ENCODE peak calls at places on chromosomes 4 and X, in five cellular contexts. One of them, this sample, is unnamed.
A peak's percentile ranks its signal among the peaks of the same experiment; 100 is the strongest.

GRCh38 chr4:168751263-168752225 is 254.7 kb downstream of the PALLD start:
- DNase-seq in CD8-positive, alpha-beta memory T cell: no peak
- DNase-seq in breast epithelium: no peak
- DNase-seq in mesenchymal stem cell: peak; percentile 85
- DNase-seq in lung: no peak
- DNase-seq in this sample: no peak

GRCh38 chr4:14771504-14772175 is 230.6 kb upstream of the CPEB2 start:
- DNase-seq in CD8-positive, alpha-beta memory T cell: no peak
- DNase-seq in breast epithelium: no peak
- DNase-seq in mesenchymal stem cell: no peak
- DNase-seq in lung: no peak
- DNase-seq in this sample: no peak

GRCh38 chrX:153688534-153688899 is 791 bp downstream of the SLC6A8 start:
- DNase-seq in CD8-positive, alpha-beta memory T cell: no peak
- DNase-seq in breast epithelium: no peak
- DNase-seq in mesenchymal stem cell: no peak
- DNase-seq in lung: no peak
- DNase-seq in this sample: no peak

GRCh38 chr4:148065069-148065468 is 333.2 kb downstream of the ARHGAP10 start:
- DNase-seq in CD8-positive, alpha-beta memory T cell: no peak
- DNase-seq in breast epithelium: no peak
- DNase-seq in mesenchymal stem cell: peak; percentile 87
- DNase-seq in lung: no peak
- DNase-seq in this sample: no peak

GRCh38 chr4:82780398-82781231 is 18.0 kb downstream of the SCD5 start:
- DNase-seq in CD8-positive, alpha-beta memory T cell: no peak
- DNase-seq in breast epithelium: peak; percentile 48
- DNase-seq in mesenchymal stem cell: peak; percentile 42
- DNase-seq in lung: peak; percentile 67
- DNase-seq in this sample: no peak

GRCh38 chr4:87353592-87353991 is 30.9 kb upstream of the HSD17B13 start:
- DNase-seq in CD8-positive, alpha-beta memory T cell: no peak
- DNase-seq in breast epithelium: no peak
- DNase-seq in mesenchymal stem cell: peak; percentile 62
- DNase-seq in lung: peak; percentile 43
- DNase-seq in this sample: peak; percentile 16

GRCh38 chrX:50707376-50707775 is 106.6 kb downstream of the SHROOM4 start:
- DNase-seq in CD8-positive, alpha-beta memory T cell: no peak
- DNase-seq in breast epithelium: no peak
- DNase-seq in mesenchymal stem cell: no peak
- DNase-seq in lung: no peak
- DNase-seq in this sample: no peak

GRCh38 chrX:13376857-13377441 is 57.1 kb upstream of the ATXN3L start:
- DNase-seq in CD8-positive, alpha-beta memory T cell: no peak
- DNase-seq in breast epithelium: peak; percentile 47
- DNase-seq in mesenchymal stem cell: peak; percentile 86
- DNase-seq in lung: peak; percentile 32
- DNase-seq in this sample: no peak

GRCh38 chrX:40644821-40645358 is 2.5 kb downstream of the CXorf38 start:
- DNase-seq in CD8-positive, alpha-beta memory T cell: peak; percentile 4
- DNase-seq in breast epithelium: peak; percentile 26
- DNase-seq in mesenchymal stem cell: peak; percentile 79
- DNase-seq in lung: peak; percentile 51
- DNase-seq in this sample: peak; percentile 68

GRCh38 chr4:130530505-130530904 is 1434.6 kb downstream of the C4orf33 start:
- DNase-seq in CD8-positive, alpha-beta memory T cell: no peak
- DNase-seq in breast epithelium: no peak
- DNase-seq in mesenchymal stem cell: no peak
- DNase-seq in lung: no peak
- DNase-seq in this sample: no peak
- H3K4me3 ChIP-seq in CD8-positive, alpha-beta memory T cell: no peak overlapping the region
- H3K4me3 ChIP-seq in breast epithelium: no peak overlapping the region
- H3K4me3 ChIP-seq in mesenchymal stem cell: no peak overlapping the region
- H3K4me3 ChIP-seq in lung: no peak overlapping the region
- H3K4me3 ChIP-seq in this sample: no peak overlapping the region

DNA sequence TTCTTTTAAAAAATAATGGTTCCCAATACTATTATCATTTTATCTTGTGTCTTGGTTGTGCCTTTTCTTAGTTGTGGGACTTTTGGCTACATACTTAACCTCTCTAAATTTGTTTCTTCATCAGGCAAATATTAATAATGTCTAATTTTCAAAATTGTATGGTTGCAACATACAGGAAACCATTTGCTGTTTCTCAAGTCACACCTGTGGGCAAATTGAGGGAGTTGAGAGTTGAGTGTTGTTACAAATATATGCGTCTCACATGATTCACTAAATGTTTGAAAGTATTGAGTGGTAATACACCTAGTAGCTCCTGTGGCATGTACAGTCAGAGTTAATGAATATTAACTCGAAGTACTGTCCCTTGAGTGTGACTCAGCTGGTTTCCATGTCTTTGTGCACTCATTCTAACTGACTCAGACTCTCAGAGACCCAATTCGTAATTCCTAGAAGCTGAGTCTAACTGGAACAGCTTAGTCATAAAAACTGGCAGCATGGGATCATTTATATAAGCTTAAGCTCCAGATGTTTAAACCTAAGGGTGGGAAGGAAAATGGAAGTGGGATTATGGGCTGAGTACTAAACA is 802.4 kb downstream of the TRIML1 start:
- DNase-seq in CD8-positive, alpha-beta memory T cell: no peak
- DNase-seq in breast epithelium: no peak
- DNase-seq in mesenchymal stem cell: peak; percentile 98
- DNase-seq in lung: no peak
- DNase-seq in this sample: no peak
- H3K4me3 ChIP-seq in CD8-positive, alpha-beta memory T cell: no peak overlapping the region
- H3K4me3 ChIP-seq in breast epithelium: no peak overlapping the region
- H3K4me3 ChIP-seq in mesenchymal stem cell: no peak overlapping the region
- H3K4me3 ChIP-seq in lung: no peak overlapping the region
- H3K4me3 ChIP-seq in this sample: no peak overlapping the region

DNA sequence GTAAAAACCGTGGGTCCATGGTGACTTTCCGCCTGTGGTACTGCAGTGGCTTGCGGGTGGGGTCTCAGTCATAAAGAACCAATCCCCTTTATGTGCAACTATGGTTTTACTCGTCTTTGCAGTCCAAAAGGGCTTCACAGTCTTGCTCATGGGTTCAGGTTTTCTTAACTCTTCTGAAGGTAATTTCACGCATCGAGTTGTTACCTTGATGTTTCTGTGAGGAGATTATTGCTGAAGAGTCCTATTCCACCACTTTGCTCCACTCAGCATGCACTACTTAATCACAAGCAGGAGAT is 41.5 kb downstream of the F8 start:
- DNase-seq in CD8-positive, alpha-beta memory T cell: no peak
- DNase-seq in breast epithelium: no peak
- DNase-seq in mesenchymal stem cell: no peak
- DNase-seq in lung: no peak
- DNase-seq in this sample: no peak
- H3K4me3 ChIP-seq in CD8-positive, alpha-beta memory T cell: peak overlapping the region; percentile 54
- H3K4me3 ChIP-seq in breast epithelium: no peak overlapping the region
- H3K4me3 ChIP-seq in mesenchymal stem cell: no peak overlapping the region
- H3K4me3 ChIP-seq in lung: no peak overlapping the region
- H3K4me3 ChIP-seq in this sample: no peak overlapping the region

DNA sequence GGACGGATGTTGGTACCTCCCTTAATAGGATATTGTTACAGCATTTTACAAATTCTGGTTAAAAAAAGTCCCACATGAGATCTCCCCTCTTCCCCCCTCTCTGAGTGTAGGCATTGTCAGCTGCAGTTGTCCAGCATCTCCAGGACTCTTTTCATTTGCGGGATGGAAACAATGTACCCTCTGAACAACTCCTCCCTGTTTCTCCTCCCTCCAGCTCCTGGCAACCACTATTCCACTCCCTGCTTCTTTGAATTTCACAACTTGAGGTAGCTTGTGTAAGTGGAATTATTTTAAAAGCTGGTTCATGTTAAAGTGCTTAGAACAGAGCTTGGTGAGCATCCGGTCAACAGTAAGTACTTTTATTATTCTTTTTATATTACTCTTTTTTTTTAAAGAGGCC is 69.8 kb downstream of the TBL1X start:
- DNase-seq in CD8-positive, alpha-beta memory T cell: no peak
- DNase-seq in breast epithelium: no peak
- DNase-seq in mesenchymal stem cell: peak; percentile 75
- DNase-seq in lung: no peak
- DNase-seq in this sample: no peak
- H3K4me3 ChIP-seq in CD8-positive, alpha-beta memory T cell: no peak overlapping the region
- H3K4me3 ChIP-seq in breast epithelium: no peak overlapping the region
- H3K4me3 ChIP-seq in mesenchymal stem cell: no peak overlapping the region
- H3K4me3 ChIP-seq in lung: no peak overlapping the region
- H3K4me3 ChIP-seq in this sample: no peak overlapping the region

GRCh38 chrX:68696267-68696666 is 48.8 kb downstream of the STARD8 start:
- DNase-seq in CD8-positive, alpha-beta memory T cell: no peak
- DNase-seq in breast epithelium: no peak
- DNase-seq in mesenchymal stem cell: no peak
- DNase-seq in lung: no peak
- DNase-seq in this sample: no peak

GRCh38 chrX:68693481-68694410 is 46.3 kb downstream of the STARD8 start:
- DNase-seq in CD8-positive, alpha-beta memory T cell: no peak
- DNase-seq in breast epithelium: peak; percentile 38
- DNase-seq in mesenchymal stem cell: peak; percentile 60
- DNase-seq in lung: peak; percentile 70
- DNase-seq in this sample: no peak

GRCh38 chrX:68697036-68697435 is 49.6 kb downstream of the STARD8 start:
- DNase-seq in CD8-positive, alpha-beta memory T cell: no peak
- DNase-seq in breast epithelium: no peak
- DNase-seq in mesenchymal stem cell: no peak
- DNase-seq in lung: no peak
- DNase-seq in this sample: no peak

GRCh38 chrX:68694429-68695205 is 47.2 kb downstream of the STARD8 start:
- DNase-seq in CD8-positive, alpha-beta memory T cell: no peak
- DNase-seq in breast epithelium: no peak
- DNase-seq in mesenchymal stem cell: no peak
- DNase-seq in lung: no peak
- DNase-seq in this sample: no peak

GRCh38 chrX:68695206-68695845 is 47.9 kb downstream of the STARD8 start:
- DNase-seq in CD8-positive, alpha-beta memory T cell: no peak
- DNase-seq in breast epithelium: no peak
- DNase-seq in mesenchymal stem cell: no peak
- DNase-seq in lung: no peak
- DNase-seq in this sample: no peak
- H3K4me3 ChIP-seq in CD8-positive, alpha-beta memory T cell: no peak overlapping the region
- H3K4me3 ChIP-seq in breast epithelium: peak overlapping the region; percentile 60
- H3K4me3 ChIP-seq in mesenchymal stem cell: no peak overlapping the region
- H3K4me3 ChIP-seq in lung: no peak overlapping the region
- H3K4me3 ChIP-seq in this sample: no peak overlapping the region

GRCh38 chr4:17781072-17781830 is at the start of gene FAM184B:
- DNase-seq in CD8-positive, alpha-beta memory T cell: no peak
- DNase-seq in breast epithelium: no peak
- DNase-seq in mesenchymal stem cell: peak; percentile 11
- DNase-seq in lung: no peak
- DNase-seq in this sample: no peak
- H3K4me3 ChIP-seq in CD8-positive, alpha-beta memory T cell: no peak within 1 kb of the TSS
- H3K4me3 ChIP-seq in breast epithelium: peak within 1 kb of the TSS; percentile 29
- H3K4me3 ChIP-seq in mesenchymal stem cell: peak within 1 kb of the TSS; percentile 47
- H3K4me3 ChIP-seq in lung: no peak within 1 kb of the TSS
- H3K4me3 ChIP-seq in this sample: no peak within 1 kb of the TSS

GRCh38 chr4:107721436-107722090 is 1.5 kb upstream of the PAPSS1 start:
- DNase-seq in CD8-positive, alpha-beta memory T cell: peak; percentile 34
- DNase-seq in breast epithelium: no peak
- DNase-seq in mesenchymal stem cell: no peak
- DNase-seq in lung: no peak
- DNase-seq in this sample: peak; percentile 20
- H3K4me3 ChIP-seq in CD8-positive, alpha-beta memory T cell: peak overlapping the region; percentile 96
- H3K4me3 ChIP-seq in breast epithelium: no peak overlapping the region
- H3K4me3 ChIP-seq in mesenchymal stem cell: no peak overlapping the region
- H3K4me3 ChIP-seq in lung: no peak overlapping the region
- H3K4me3 ChIP-seq in this sample: peak overlapping the region; percentile 94

GRCh38 chr4:3462790-3463415 is at the start of gene DOK7:
- DNase-seq in CD8-positive, alpha-beta memory T cell: no peak
- DNase-seq in breast epithelium: no peak
- DNase-seq in mesenchymal stem cell: no peak
- DNase-seq in lung: no peak
- DNase-seq in this sample: no peak

GRCh38 chr4:3463556-3464348 is 646 bp downstream of the DOK7 start:
- DNase-seq in CD8-positive, alpha-beta memory T cell: no peak
- DNase-seq in breast epithelium: no peak
- DNase-seq in mesenchymal stem cell: no peak
- DNase-seq in lung: no peak
- DNase-seq in this sample: peak; percentile 13

GRCh38 chr4:3462321-3462789 is 751 bp upstream of the DOK7 start:
- DNase-seq in CD8-positive, alpha-beta memory T cell: no peak
- DNase-seq in breast epithelium: no peak
- DNase-seq in mesenchymal stem cell: no peak
- DNase-seq in lung: no peak
- DNase-seq in this sample: no peak

GRCh38 chr4:3460926-3461325 is 2.2 kb upstream of the DOK7 start:
- DNase-seq in CD8-positive, alpha-beta memory T cell: no peak
- DNase-seq in breast epithelium: no peak
- DNase-seq in mesenchymal stem cell: no peak
- DNase-seq in lung: no peak
- DNase-seq in this sample: no peak

GRCh38 chr4:3461515-3462291 is 1.4 kb upstream of the DOK7 start:
- DNase-seq in CD8-positive, alpha-beta memory T cell: no peak
- DNase-seq in breast epithelium: peak; percentile 89
- DNase-seq in mesenchymal stem cell: no peak
- DNase-seq in lung: peak; percentile 68
- DNase-seq in this sample: no peak
- H3K4me3 ChIP-seq in CD8-positive, alpha-beta memory T cell: no peak overlapping the region
- H3K4me3 ChIP-seq in breast epithelium: no peak overlapping the region
- H3K4me3 ChIP-seq in mesenchymal stem cell: no peak overlapping the region
- H3K4me3 ChIP-seq in lung: no peak overlapping the region
- H3K4me3 ChIP-seq in this sample: no peak overlapping the region

GRCh38 chr4:57265831-57266582 is 155.8 kb upstream of the IGFBP7 start:
- DNase-seq in CD8-positive, alpha-beta memory T cell: no peak
- DNase-seq in breast epithelium: no peak
- DNase-seq in mesenchymal stem cell: peak; percentile 1
- DNase-seq in lung: no peak
- DNase-seq in this sample: no peak

GRCh38 chr4:57270350-57270749 is 160.2 kb upstream of the IGFBP7 start:
- DNase-seq in CD8-positive, alpha-beta memory T cell: no peak
- DNase-seq in breast epithelium: no peak
- DNase-seq in mesenchymal stem cell: no peak
- DNase-seq in lung: no peak
- DNase-seq in this sample: no peak
- H3K4me3 ChIP-seq in CD8-positive, alpha-beta memory T cell: no peak overlapping the region
- H3K4me3 ChIP-seq in breast epithelium: no peak overlapping the region
- H3K4me3 ChIP-seq in mesenchymal stem cell: no peak overlapping the region
- H3K4me3 ChIP-seq in lung: no peak overlapping the region
- H3K4me3 ChIP-seq in this sample: no peak overlapping the region

DNA sequence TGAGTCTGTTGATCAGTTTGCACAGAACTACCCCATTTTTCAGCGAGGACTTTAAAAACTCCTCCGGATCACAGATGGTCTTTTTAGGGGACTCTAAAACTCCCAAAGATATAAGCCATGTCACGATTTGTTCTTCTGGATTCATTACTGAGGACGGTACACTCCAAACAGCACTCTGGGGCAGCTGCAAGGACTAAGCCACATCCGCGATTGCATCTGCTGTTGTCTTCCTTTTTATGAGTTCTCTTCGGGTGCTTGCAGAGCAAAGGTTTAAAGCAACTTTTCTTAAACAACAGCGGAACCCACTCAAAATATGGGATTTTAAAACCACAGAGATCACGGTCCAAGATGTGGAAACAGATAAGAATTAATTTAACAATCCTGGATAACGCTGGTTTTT is at the start of gene ARHGEF6:
- DNase-seq in CD8-positive, alpha-beta memory T cell: no peak
- DNase-seq in breast epithelium: no peak
- DNase-seq in mesenchymal stem cell: no peak
- DNase-seq in lung: no peak
- DNase-seq in this sample: peak; percentile 53
- H3K4me3 ChIP-seq in CD8-positive, alpha-beta memory T cell: peak within 1 kb of the TSS; percentile 77
- H3K4me3 ChIP-seq in breast epithelium: peak within 1 kb of the TSS; percentile 20
- H3K4me3 ChIP-seq in mesenchymal stem cell: no peak within 1 kb of the TSS
- H3K4me3 ChIP-seq in lung: peak within 1 kb of the TSS; percentile 21
- H3K4me3 ChIP-seq in this sample: peak within 1 kb of the TSS; percentile 60

This sample was measured in CD4-positive, alpha-beta memory T cell.